ENCODE peak calls at places on chromosomes 7 and 10, in four cellular contexts. I is A549, U is K562, C is GM12878. F is an unnamed sample.

GRCh38 chr10:7969623-7970022 is 84.9 kb upstream of the GATA3 start:
- DNase-seq in I (no peak), U (no peak), C (no peak), F (no peak)

GRCh38 chr7:54932818-54933543 is 85.8 kb upstream of the EGFR start:
- DNase-seq in I (peak; percentile 79), U (no peak), C (no peak), F (peak; percentile 66)

GRCh38 chr7:146002431-146003078 is 114.0 kb upstream of the CNTNAP2 start:
- DNase-seq in I (no peak), U (no peak), C (peak; percentile 2), F (no peak)

GRCh38 chr10:128945398-128945797 is 521.6 kb upstream of the MGMT start:
- DNase-seq in I (no peak), U (no peak), C (no peak), F (no peak)

GRCh38 chr7:140314571-140315480 is 83.5 kb downstream of the SLC37A3 start:
- DNase-seq in I (no peak), U (no peak), C (no peak), F (peak; percentile 18)

GRCh38 chr10:99530108-99531025 is 2.4 kb upstream of the NKX2-3 start:
- DNase-seq in I (no peak), U (no peak), C (no peak), F (no peak)

GRCh38 chr10:64115913-64116643 is 594.9 kb downstream of the REEP3 start:
- DNase-seq in I (peak; percentile 5), U (no peak), C (no peak), F (no peak)

GRCh38 chr7:69335331-69335730 is 262.9 kb upstream of the AUTS2 start:
- DNase-seq in I (no peak), U (no peak), C (no peak), F (no peak)

GRCh38 chr10:24849051-24849450 is 103.4 kb downstream of the PRTFDC1 start:
- DNase-seq in I (peak; percentile 19), U (no peak), C (no peak), F (no peak)

GRCh38 chr7:47266799-47267198 is 315.1 kb downstream of the TNS3 start:
- DNase-seq in I (peak; percentile 55), U (peak; percentile 14), C (no peak), F (peak; percentile 50)

GRCh38 chr10:89867964-89868363 is 166.6 kb downstream of the KIF20B start:
- DNase-seq in I (no peak), U (no peak), C (no peak), F (peak; percentile 8)

GRCh38 chr7:68684246-68684850 is 913.9 kb upstream of the AUTS2 start:
- DNase-seq in I (peak; percentile 24), U (no peak), C (no peak), F (peak; percentile 17)

GRCh38 chr10:15236340-15236739 is 67.8 kb upstream of the NMT2 start:
- DNase-seq in I (no peak), U (no peak), C (no peak), F (no peak)

GRCh38 chr10:77371421-77371820 is 266.2 kb downstream of the KCNMA1 start:
- DNase-seq in I (no peak), U (no peak), C (no peak), F (no peak)

GRCh38 chr7:27178366-27178765 is 4.2 kb upstream of the HOXA10 start:
- DNase-seq in I (no peak), U (no peak), C (no peak), F (no peak)

GRCh38 chr7:47148541-47149207 is 433.2 kb downstream of the TNS3 start:
- DNase-seq in I (no peak), U (no peak), C (no peak), F (peak; percentile 53)

GRCh38 chr10:76302491-76302890 is 871.1 kb downstream of the LRMDA start:
- DNase-seq in I (no peak), U (no peak), C (no peak), F (no peak)

GRCh38 chr7:134632937-134633540 is 13.6 kb upstream of the BPGM start:
- DNase-seq in I (peak; percentile 73), U (peak; percentile 58), C (no peak), F (peak; percentile 69)

GRCh38 chr7:123929107-123929506 is 4.1 kb downstream of the SPAM1 start:
- DNase-seq in I (no peak), U (no peak), C (no peak), F (no peak)

GRCh38 chr7:13262929-13263530 is 575.6 kb downstream of the ARL4A start:
- DNase-seq in I (peak; percentile 57), U (peak; percentile 13), C (no peak), F (peak; percentile 52)

GRCh38 chr10:14705548-14706234 is 69.0 kb downstream of the FAM107B start:
- DNase-seq in I (no peak), U (no peak), C (no peak), F (no peak)

GRCh38 chr7:40483630-40484029 is 348.8 kb downstream of the SUGCT start:
- DNase-seq in I (no peak), U (no peak), C (no peak), F (no peak)

GRCh38 chr10:110268442-110268841 is 36.3 kb downstream of the SMNDC1 start:
- DNase-seq in I (no peak), U (no peak), C (no peak), F (no peak)

GRCh38 chr7:17144313-17144712 is 154.1 kb upstream of the AHR start:
- DNase-seq in I (peak; percentile 24), U (no peak), C (no peak), F (peak; percentile 46)

GRCh38 chr10:44180321-44181154 is 204.4 kb downstream of the CXCL12 start:
- DNase-seq in I (no peak), U (no peak), C (no peak), F (peak; percentile 95)
- TF ChIP-seq ELK1 in I (no peak), U (no peak), C (no peak), F (no peak)

GRCh38 chr7:66283003-66283920 is 78.1 kb downstream of the TPST1 start:
- DNase-seq in I (peak; percentile 52), U (no peak), C (no peak), F (peak; percentile 89)
- TF ChIP-seq ELK1 in I (no peak), U (no peak), C (no peak), F (no peak)

DNA sequence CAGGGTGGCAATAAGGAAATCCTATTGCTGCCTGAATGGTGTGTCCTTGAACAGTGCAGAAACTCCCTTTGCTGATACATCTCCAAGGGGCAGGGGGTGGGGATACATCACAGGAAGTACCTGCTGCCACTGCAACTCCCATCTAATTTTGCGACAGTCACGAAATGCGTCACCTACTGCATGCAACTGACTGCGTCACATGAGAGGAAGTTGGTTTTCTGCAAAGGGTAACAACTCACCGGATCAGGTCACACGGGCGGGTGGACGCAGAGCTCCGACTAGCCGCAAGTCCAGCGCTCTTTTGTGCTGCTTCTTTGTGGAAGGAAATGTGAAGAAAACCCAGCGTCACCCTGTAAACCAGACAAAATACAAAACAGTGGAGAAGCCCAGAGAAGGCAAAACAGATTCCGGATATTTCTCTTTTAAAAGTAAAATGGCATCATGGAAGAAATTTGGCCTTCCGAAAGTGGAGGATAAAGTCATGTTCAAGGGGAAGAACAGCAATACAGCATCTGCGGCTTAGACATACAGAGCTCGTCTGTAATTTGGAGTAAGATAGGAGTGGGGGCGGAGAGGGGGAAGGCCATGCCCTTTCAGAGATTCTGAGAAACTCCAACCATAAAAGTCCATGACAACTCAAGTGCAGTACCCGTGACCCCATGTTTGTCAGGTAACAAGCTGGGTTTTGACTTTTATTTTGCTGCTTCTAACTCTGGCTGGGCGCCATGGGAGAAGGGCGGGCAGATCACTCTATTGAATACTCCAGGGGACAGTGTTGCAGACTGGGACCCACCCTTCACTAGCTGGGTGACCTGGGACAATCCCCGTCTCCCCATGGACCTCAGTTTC is 32.3 kb upstream of the PLEKHS1 start:
- DNase-seq in I (no peak), U (peak; percentile 38), C (no peak), F (no peak)
- TF ChIP-seq ELK1 in I (no peak), U (no peak), C (no peak), F (no peak)

DNA sequence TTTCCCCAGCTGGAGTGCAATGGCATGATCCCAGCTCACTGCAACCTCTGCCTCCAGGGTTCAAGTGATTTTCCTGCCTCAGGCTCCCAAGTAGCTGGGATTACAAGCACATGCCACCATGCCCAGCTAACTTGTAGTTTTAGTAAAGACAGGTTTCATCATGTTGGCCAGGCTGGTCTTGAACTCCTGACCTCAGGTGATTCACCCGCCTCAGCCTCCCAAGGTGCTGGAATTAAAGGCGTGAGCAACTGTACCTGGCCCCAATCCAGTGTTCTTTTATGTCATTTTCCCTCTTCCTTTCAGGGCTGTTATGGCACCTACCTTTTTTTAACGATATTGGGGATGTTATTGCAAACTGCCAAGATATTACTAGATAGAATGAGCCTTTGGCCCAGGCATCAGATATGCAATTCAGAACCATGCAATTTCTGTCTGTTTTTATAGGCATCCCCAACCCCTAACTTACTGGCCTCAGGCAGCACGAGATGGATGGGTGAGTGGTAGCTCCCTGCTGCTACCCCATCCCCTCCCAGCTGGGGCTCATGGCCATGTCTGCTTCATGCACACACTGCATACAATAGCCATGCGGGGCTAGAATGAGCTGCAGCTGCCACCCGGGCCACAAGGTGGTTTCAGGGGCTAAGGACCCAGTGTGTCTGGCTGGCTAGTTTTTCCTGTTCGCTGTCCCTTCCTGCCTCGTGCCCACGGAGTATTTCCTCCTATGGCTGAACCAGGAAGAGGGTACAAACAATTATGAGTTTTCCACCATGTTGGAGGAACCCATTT is 1080.1 kb upstream of the SORCS1 start:
- DNase-seq in I (no peak), U (no peak), C (no peak), F (no peak)
- TF ChIP-seq ELK1 in I (no peak), U (no peak), C (no peak), F (no peak)

GRCh38 chr7:100087055-100087750 is 1.6 kb upstream of the COPS6 start:
- DNase-seq in I (peak; percentile 56), U (no peak), C (no peak), F (peak; percentile 99)

GRCh38 chr7:100088621-100089457 is at the start of gene COPS6:
- DNase-seq in I (peak; percentile 88), U (peak; percentile 87), C (no peak), F (peak; percentile 64)

GRCh38 chr7:100088095-100088620 is 611 bp upstream of the COPS6 start:
- DNase-seq in I (no peak), U (no peak), C (no peak), F (no peak)

GRCh38 chr7:100082978-100083377 is 1.5 kb upstream of the ZNF3 start:
- DNase-seq in I (no peak), U (no peak), C (no peak), F (no peak)

GRCh38 chr7:100085515-100085914 is 3.3 kb upstream of the COPS6 start:
- DNase-seq in I (no peak), U (no peak), C (no peak), F (no peak)
- TF ChIP-seq ELK1 in I (no peak), U (no peak), C (no peak), F (no peak)

DNA sequence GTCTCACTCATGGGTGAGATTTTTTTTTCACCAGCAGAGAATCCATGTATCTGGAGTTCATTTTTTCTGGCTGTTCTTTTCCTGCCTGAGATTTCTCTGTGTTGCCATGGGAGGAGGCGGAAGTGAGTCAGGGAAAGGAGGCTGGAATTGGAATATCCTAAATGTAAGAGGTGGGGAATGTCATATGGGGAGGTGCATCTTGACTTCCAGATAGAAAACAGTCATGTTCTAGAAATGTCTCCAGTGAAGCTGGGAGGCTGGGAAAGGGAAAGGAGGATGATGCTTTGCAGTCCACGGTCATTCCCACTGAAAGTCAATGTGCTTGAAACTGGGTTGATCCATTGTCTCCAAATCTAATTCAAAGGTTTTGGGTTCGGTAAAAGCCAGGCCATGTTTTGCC is 39.7 kb upstream of the HPS1 start:
- DNase-seq in I (no peak), U (no peak), C (no peak), F (peak; percentile 66)
- TF ChIP-seq ELK1 in I (no peak), U (no peak), C (no peak), F (no peak)

F was measured in IMR-90.